ENCODE peak calls at places on chromosome 13, in four cellular contexts. C is fibroblast of mammary gland, B is BE2C, P is dorsolateral prefrontal cortex. U is an unnamed sample.

GRCh38 chr13:94309997-94310842 is 169.3 kb downstream of the DCT start:
- DNase-seq in C (peak), B (no peak), P (no peak), U (no peak)

GRCh38 chr13:43058318-43058674 is 34.9 kb downstream of the DNAJC15 start:
- DNase-seq in C (peak), B (peak), P (no peak), U (no peak)

GRCh38 chr13:43985437-43986051 is 105.8 kb downstream of the LACC1 start:
- DNase-seq in C (no peak), B (no peak), P (no peak), U (no peak)

GRCh38 chr13:27868639-27869435 is 51.0 kb upstream of the PDX1 start:
- DNase-seq in C (peak), B (no peak), P (no peak), U (no peak)

GRCh38 chr13:27177852-27178251 is 6.2 kb upstream of the USP12 start:
- DNase-seq in C (no peak), B (no peak), P (no peak), U (no peak)

GRCh38 chr13:24097667-24098066 is 62.9 kb upstream of the SPATA13 start:
- DNase-seq in C (no peak), B (no peak), P (no peak), U (no peak)

GRCh38 chr13:78603240-78603947 is at the start of gene POU4F1:
- DNase-seq in C (peak), B (peak), P (no peak), U (peak)

GRCh38 chr13:52012512-52012836 is 276 bp downstream of the ALG11 start:
- DNase-seq in C (no peak), B (no peak), P (no peak), U (no peak)

GRCh38 chr13:87089391-87089790 is 581.8 kb upstream of the SLITRK5 start:
- DNase-seq in C (peak), B (no peak), P (no peak), U (no peak)

GRCh38 chr13:102580552-102581169 is 16.1 kb upstream of the TPP2 start:
- DNase-seq in C (peak), B (peak), P (no peak), U (no peak)

GRCh38 chr13:70723732-70724131 is 615.5 kb upstream of the KLHL1 start:
- DNase-seq in C (no peak), B (peak), P (no peak), U (no peak)

GRCh38 chr13:43369319-43369718 is 345.9 kb downstream of the DNAJC15 start:
- DNase-seq in C (no peak), B (no peak), P (no peak), U (no peak)

GRCh38 chr13:75482820-75483079 is 781 bp upstream of the TBC1D4 start:
- DNase-seq in C (no peak), B (no peak), P (no peak), U (no peak)
- H3K4me3 ChIP-seq in C (peak), B (peak), P (peak), U (peak)

DNA sequence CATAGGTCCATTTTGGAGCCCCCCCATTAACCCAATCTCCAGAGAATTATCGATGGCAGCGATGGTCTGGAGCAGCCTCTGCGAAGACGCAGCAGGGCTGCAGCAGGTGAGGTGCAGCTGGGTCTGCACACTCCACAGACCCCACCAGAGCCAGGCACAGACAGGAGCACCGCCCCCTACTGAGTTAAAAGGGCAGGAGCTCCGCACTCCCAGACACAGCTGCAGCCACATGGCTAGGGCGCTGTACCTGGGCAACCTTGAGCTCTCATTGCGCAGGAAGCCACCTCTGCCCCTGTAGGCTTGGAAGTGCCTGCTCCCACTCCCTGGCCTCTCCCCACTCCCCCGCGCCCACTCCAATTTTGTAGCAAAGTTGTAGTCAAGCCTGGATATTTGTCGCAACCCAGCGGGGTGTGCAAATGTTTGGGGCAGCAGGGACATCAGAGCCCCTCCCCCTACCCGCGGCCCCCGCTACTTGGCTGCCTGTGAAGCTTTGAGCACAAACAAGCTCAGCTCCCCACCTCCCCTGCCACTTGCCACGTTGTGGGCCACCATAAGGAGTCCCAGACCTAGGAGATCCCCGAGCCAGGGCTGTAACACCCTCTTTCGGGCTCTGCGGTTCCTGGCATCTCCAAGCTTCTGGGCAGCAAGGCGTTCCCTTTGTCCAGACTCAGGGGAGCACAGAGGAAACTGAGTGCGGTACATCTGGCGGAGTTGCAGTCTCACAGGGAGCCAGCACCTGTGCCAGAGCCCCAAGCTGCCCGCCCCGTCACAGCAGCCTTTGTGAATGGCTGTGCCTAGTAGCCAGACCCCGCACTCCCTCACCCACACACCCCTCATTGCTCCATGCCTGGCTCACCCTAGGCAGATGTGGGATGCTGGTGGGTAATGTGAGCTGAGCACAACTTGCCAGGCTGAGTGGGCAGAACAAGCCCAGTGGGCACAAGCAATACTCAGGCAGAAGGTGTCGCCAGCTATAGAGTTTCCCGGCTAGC is 949.7 kb upstream of the SLITRK1 start:
- DNase-seq in C (no peak), B (no peak), P (no peak), U (no peak)
- TF ChIP-seq CTCF in C (no peak), B (no peak), P (no peak), U (no peak)

GRCh38 chr13:21142766-21143165 is 33.6 kb downstream of the SKA3 start:
- DNase-seq in C (no peak), B (no peak), P (no peak), U (no peak)
- H3K4me3 ChIP-seq in C (no peak), B (no peak), P (no peak), U (no peak)

DNA sequence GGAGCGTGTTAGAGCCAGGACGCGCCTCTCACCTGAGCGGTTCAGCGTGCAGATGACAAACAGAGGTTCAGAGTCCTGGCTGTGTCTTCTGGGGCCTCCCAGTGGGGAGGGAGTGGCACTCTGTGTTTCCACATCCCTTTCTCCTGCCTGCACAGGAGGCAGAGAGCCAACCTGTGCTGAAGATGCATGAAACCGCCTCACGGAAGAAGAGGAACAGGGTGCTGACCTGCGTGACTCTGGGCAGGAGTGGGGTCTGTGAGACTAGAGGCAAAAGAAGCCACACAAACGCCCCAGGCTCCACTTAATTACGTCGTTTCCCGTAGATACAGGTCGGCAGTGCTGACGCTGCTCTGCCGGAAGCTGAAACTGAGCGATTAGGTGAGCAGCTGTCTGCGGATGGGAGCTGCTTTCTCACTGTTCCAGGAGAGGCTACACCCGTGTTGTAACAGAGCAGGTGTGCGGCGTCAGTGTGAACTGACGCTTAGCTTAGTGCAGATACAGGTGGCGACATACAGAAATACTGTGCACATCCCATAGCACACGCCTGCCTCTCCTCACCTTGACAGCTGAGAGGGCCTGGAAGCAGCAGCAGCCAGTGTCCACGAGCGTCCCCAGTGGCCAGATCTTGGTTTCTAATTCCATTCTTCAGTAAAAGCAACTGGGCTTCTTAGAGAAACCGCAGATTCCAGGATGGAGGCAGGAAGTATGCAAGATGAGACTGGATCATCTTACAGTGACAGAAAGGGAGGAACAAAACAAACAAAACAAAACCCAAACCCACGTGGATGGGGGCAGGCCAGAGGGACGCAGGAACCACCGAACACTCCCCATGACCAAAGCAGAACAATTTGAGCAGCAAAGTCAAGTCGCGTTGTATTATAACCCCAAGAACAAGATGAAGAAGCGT is 37.7 kb upstream of the MCF2L start:
- DNase-seq in C (peak), B (peak), P (no peak), U (no peak)
- TF ChIP-seq CTCF in C (peak), B (peak), P (no peak), U (peak)

DNA sequence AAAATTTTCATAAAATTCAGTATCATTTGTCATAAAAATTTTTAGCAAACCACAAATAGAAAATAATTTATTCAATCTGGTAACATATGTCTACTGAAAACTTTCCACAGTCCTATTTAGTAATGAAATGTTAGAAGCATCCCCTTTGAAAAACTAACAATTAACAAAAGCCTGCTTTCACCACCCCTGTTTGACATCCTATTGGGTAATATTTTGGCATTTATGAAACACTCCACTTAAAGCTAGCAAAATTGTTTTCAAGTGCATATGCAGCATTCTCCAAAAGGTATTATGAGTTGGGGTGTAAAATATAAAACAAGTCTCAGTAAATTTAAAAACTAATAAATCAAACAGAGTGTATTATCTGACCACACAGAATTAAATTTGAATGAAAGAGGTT is 189.4 kb downstream of the NBEA start:
- DNase-seq in C (no peak), B (no peak), P (no peak), U (no peak)
- H3K4me3 ChIP-seq in C (no peak), B (no peak), P (no peak), U (no peak)

GRCh38 chr13:98755729-98756128 is 3.3 kb upstream of the SLC15A1 start:
- DNase-seq in C (no peak), B (no peak), P (no peak), U (no peak)

GRCh38 chr13:98766716-98767115 is 14.2 kb upstream of the SLC15A1 start:
- DNase-seq in C (no peak), B (no peak), P (no peak), U (no peak)

GRCh38 chr13:98761979-98762616 is 9.6 kb upstream of the SLC15A1 start:
- DNase-seq in C (no peak), B (no peak), P (no peak), U (no peak)

GRCh38 chr13:98766120-98766519 is 13.6 kb upstream of the SLC15A1 start:
- DNase-seq in C (no peak), B (no peak), P (no peak), U (no peak)

DNA sequence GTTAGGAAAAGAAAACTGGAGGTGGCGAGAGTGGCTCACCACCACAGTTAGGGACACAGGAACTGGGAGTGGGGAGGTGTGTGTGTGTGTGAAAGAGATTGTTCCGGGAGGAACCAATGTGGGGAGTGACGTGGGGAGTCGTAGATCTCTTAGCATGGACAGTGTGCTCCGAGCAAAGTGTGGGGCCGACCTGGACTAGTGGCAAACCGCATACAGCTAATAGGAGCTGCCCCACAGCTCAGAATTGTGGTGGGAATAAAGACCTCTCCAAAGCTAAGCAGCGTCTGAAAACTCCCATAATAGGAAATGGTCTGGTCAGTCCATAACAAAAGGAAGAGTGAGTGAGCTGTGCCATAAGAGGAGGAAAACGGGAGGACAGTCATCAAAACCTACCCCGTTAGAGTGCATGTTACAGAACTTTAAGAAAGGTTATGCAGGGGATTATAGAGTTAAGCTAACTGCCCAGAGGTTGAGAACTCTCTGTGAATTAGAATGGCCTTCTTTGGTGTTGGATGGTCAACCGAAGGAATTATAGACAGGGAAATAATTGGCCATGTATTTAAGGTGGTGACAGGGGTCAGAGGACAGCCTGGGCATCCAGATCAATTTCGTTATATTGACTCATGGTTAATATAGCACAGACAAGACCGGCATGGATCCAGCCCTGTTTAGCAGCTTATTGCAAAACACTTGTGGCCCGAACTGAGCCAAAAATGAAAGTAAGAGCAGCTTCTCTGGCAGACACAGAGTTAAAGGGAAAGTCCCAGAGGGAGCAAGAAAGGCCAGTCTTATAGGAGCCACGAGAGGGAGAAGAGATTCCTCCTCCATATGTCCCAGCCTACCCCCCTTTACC is 8.9 kb upstream of the SLC15A1 start:
- DNase-seq in C (peak), B (no peak), P (no peak), U (no peak)
- TF ChIP-seq CTCF in C (no peak), B (no peak), P (no peak), U (no peak)

GRCh38 chr13:100095498-100095897 is 6.6 kb downstream of the PCCA start:
- DNase-seq in C (no peak), B (no peak), P (no peak), U (no peak)

GRCh38 chr13:100089633-100090032 is 740 bp downstream of the PCCA start:
- DNase-seq in C (peak), B (no peak), P (no peak), U (no peak)

GRCh38 chr13:100088282-100088647 is 628 bp upstream of the PCCA start:
- DNase-seq in C (no peak), B (no peak), P (no peak), U (no peak)

GRCh38 chr13:100088648-100089601 is at the start of gene PCCA:
- DNase-seq in C (peak), B (peak), P (peak), U (peak)

GRCh38 chr13:100090861-100091260 is 2.0 kb downstream of the PCCA start:
- DNase-seq in C (no peak), B (no peak), P (no peak), U (no peak)
- H3K4me3 ChIP-seq in C (no peak), B (no peak), P (no peak), U (no peak)

GRCh38 chr13:40755082-40755755 is 15.8 kb downstream of the MRPS31 start:
- DNase-seq in C (no peak), B (no peak), P (no peak), U (no peak)

DNA sequence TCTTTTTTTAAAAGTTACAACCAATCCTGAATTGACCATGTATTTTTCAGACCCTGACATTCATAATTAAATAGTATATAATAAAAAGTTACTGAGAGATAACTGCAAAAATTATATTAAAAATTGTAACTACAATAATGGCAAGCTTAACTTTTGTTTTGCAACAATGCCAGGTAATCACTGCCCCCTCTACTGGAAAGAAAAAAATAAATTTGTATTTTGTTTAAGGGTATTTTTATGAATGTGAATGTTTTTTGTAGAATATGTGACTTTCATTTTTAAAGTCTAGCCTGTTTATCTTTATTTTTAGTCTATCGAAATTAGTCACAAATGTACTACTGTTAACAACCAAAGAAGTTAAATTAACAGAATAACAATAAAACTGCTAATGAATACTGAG is 21.7 kb downstream of the MRPS31 start:
- DNase-seq in C (no peak), B (no peak), P (no peak), U (no peak)
- TF ChIP-seq CTCF in C (peak), B (peak), P (no peak), U (no peak)

U was measured in GM12864.